ENCODE peak calls at places on chromosomes 2 and 18, in four cellular contexts. W, R, S and G are unnamed samples.

GRCh38 chr2:73283545-73284295 is 558 bp downstream of the FBXO41 start:
- DNase-seq in W (no peak), R (peak), S (no peak), G (no peak)

GRCh38 chr2:73852020-73852419 is 23.3 kb downstream of the STAMBP start:
- DNase-seq in W (no peak), R (no peak), S (no peak), G (no peak)

GRCh38 chr2:186347472-186347871 is 138.6 kb upstream of the ZC3H15 start:
- DNase-seq in W (no peak), R (no peak), S (peak), G (no peak)

GRCh38 chr2:2296400-2296799 is 34.7 kb downstream of the MYT1L start:
- DNase-seq in W (no peak), R (no peak), S (peak), G (no peak)

GRCh38 chr2:102058293-102058833 is 66.6 kb downstream of the IL1R2 start:
- DNase-seq in W (no peak), R (no peak), S (no peak), G (no peak)

GRCh38 chr2:86789687-86790133 is 1.0 kb downstream of the CD8A start:
- DNase-seq in W (no peak), R (peak), S (peak), G (no peak)

GRCh38 chr2:198004173-198004572 is 199.8 kb downstream of the PLCL1 start:
- DNase-seq in W (no peak), R (no peak), S (no peak), G (no peak)

GRCh38 chr2:233093721-233094120 is 33.6 kb downstream of the INPP5D start:
- DNase-seq in W (no peak), R (no peak), S (no peak), G (no peak)

GRCh38 chr2:240463866-240464481 is 28.5 kb downstream of the GPC1 start:
- DNase-seq in W (no peak), R (no peak), S (no peak), G (no peak)

GRCh38 chr2:203175371-203175770 is 63.4 kb upstream of the CYP20A1 start:
- DNase-seq in W (no peak), R (no peak), S (no peak), G (no peak)

GRCh38 chr2:173204316-173204715 is 128.7 kb downstream of the MAP3K20 start:
- DNase-seq in W (no peak), R (no peak), S (peak), G (no peak)

GRCh38 chr2:88087763-88088162 is 20.1 kb downstream of the SMYD1 start:
- DNase-seq in W (no peak), R (no peak), S (no peak), G (no peak)

GRCh38 chr2:96898636-96899035 is 28.8 kb upstream of the SEMA4C start:
- DNase-seq in W (no peak), R (no peak), S (no peak), G (no peak)

GRCh38 chr2:101776172-101777043 is 78.9 kb downstream of the MAP4K4 start:
- DNase-seq in W (no peak), R (peak), S (no peak), G (no peak)

GRCh38 chr2:69489793-69490192 is 52.6 kb upstream of the NFU1 start:
- DNase-seq in W (no peak), R (no peak), S (no peak), G (no peak)

GRCh38 chr2:63827749-63828148 is 13.9 kb upstream of the UGP2 start:
- DNase-seq in W (no peak), R (no peak), S (no peak), G (no peak)

GRCh38 chr2:167550448-167550847 is 662.2 kb downstream of the XIRP2 start:
- DNase-seq in W (no peak), R (peak), S (peak), G (no peak)

GRCh38 chr2:222671259-222672067 is at the start of gene MOGAT1:
- DNase-seq in W (no peak), R (peak), S (peak), G (no peak)

GRCh38 chr2:145597809-145598208 is 1077.9 kb upstream of the ZEB2 start:
- DNase-seq in W (no peak), R (no peak), S (no peak), G (no peak)

GRCh38 chr2:235555356-235555755 is 61.5 kb downstream of the AGAP1 start:
- DNase-seq in W (no peak), R (no peak), S (no peak), G (peak)

GRCh38 chr2:10918661-10919414 is 7.1 kb downstream of the KCNF1 start:
- DNase-seq in W (no peak), R (no peak), S (no peak), G (no peak)

GRCh38 chr2:10287766-10288165 is 14.9 kb upstream of the HPCAL1 start:
- DNase-seq in W (no peak), R (no peak), S (no peak), G (no peak)

GRCh38 chr2:128786296-128786695 is 467.6 kb upstream of the HS6ST1 start:
- DNase-seq in W (no peak), R (no peak), S (no peak), G (no peak)

GRCh38 chr2:239948100-239948881 is 76.9 kb downstream of the NDUFA10 start:
- DNase-seq in W (no peak), R (no peak), S (no peak), G (no peak)

GRCh38 chr2:233915133-233915532 is 2.0 kb upstream of the TRPM8 start:
- DNase-seq in W (no peak), R (peak), S (peak), G (no peak)

GRCh38 chr2:230751062-230751461 is 38.4 kb downstream of the CAB39 start:
- DNase-seq in W (no peak), R (no peak), S (no peak), G (no peak)

GRCh38 chr18:52341617-52342381 is 1.8 kb downstream of the DCC start:
- DNase-seq in W (no peak), R (peak), S (peak), G (no peak)

GRCh38 chr2:98730851-98731708 is at the start of gene MGAT4A:
- DNase-seq in W (peak), R (peak), S (peak), G (no peak)

GRCh38 chr2:137107925-137108324 is 342.6 kb downstream of the THSD7B start:
- DNase-seq in W (no peak), R (no peak), S (no peak), G (no peak)

GRCh38 chr2:112342067-112342466 is 66.7 kb downstream of the ZC3H6 start:
- DNase-seq in W (no peak), R (no peak), S (no peak), G (no peak)

GRCh38 chr2:51971136-51971535 is 939.2 kb upstream of the NRXN1 start:
- DNase-seq in W (no peak), R (no peak), S (no peak), G (no peak)

GRCh38 chr2:240793313-240794177 is 26.5 kb downstream of the KIF1A start:
- DNase-seq in W (no peak), R (no peak), S (no peak), G (no peak)

GRCh38 chr18:48167901-48168300 is 237.4 kb upstream of the SMAD2 start:
- DNase-seq in W (no peak), R (no peak), S (no peak), G (no peak)

GRCh38 chr18:28087173-28087563 is 89.8 kb downstream of the CDH2 start:
- DNase-seq in W (no peak), R (no peak), S (peak), G (no peak)

GRCh38 chr18:77119851-77120491 is 12.6 kb downstream of the MBP start:
- DNase-seq in W (no peak), R (no peak), S (no peak), G (no peak)

GRCh38 chr2:217616936-217617335 is 385.9 kb downstream of the TNS1 start:
- DNase-seq in W (no peak), R (no peak), S (no peak), G (no peak)

GRCh38 chr2:196137271-196137670 is 34.1 kb downstream of the STK17B start:
- DNase-seq in W (no peak), R (no peak), S (no peak), G (no peak)